ENCODE peak calls at places on chromosomes 4 and X, in seven cellular contexts. X is IMR-90, S is transverse colon, D is small intestine, U is stomach, A is neural progenitor cell, B is tibial artery. I is an unnamed sample.

GRCh38 chr4:38967260-38968095 is 64.7 kb downstream of the TMEM156 start:
- DNase-seq in X (peak; percentile 100), S (no peak), D (no peak), U (no peak), A (no peak), B (no peak), I (no peak)

GRCh38 chr4:122602277-122603142 is 18.4 kb downstream of the IL21 start:
- DNase-seq in X (peak; percentile 54), S (no peak), D (peak; percentile 21), U (no peak), A (peak; percentile 37), B (no peak), I (no peak)

GRCh38 chr4:32140636-32141035 is 1420.5 kb downstream of the PCDH7 start:
- DNase-seq in X (peak; percentile 47), S (no peak), D (no peak), U (no peak), A (no peak), B (no peak), I (no peak)

GRCh38 chrX:109399831-109400230 is 82.1 kb downstream of the GUCY2F start:
- DNase-seq in X (no peak), S (no peak), D (no peak), U (no peak), A (peak; percentile 86), B (no peak), I (no peak)

GRCh38 chrX:139044680-139045079 is 333.2 kb upstream of the FGF13 start:
- DNase-seq in X (no peak), S (no peak), D (no peak), U (no peak), A (no peak), B (no peak), I (no peak)

GRCh38 chrX:66012094-66012534 is 27.8 kb downstream of the VSIG4 start:
- DNase-seq in X (no peak), S (peak; percentile 23), D (peak; percentile 53), U (peak; percentile 31), A (no peak), B (no peak), I (peak; percentile 43)

GRCh38 chrX:130799393-130799792 is 103.6 kb downstream of the ENOX2 start:
- DNase-seq in X (peak; percentile 32), S (no peak), D (no peak), U (no peak), A (no peak), B (no peak), I (no peak)

GRCh38 chrX:135003876-135004623 is 13.3 kb downstream of the SMIM10 start:
- DNase-seq in X (peak; percentile 87), S (peak; percentile 92), D (peak; percentile 84), U (peak; percentile 92), A (peak; percentile 94), B (peak; percentile 89), I (peak; percentile 86)

GRCh38 chr4:110516106-110516922 is 40.4 kb downstream of the ENPEP start:
- DNase-seq in X (peak; percentile 51), S (peak; percentile 88), D (peak; percentile 91), U (peak; percentile 86), A (peak; percentile 73), B (peak; percentile 47), I (peak; percentile 80)

GRCh38 chrX:87679849-87680248 is 162.2 kb downstream of the KLHL4 start:
- DNase-seq in X (no peak), S (no peak), D (no peak), U (no peak), A (no peak), B (no peak), I (no peak)

GRCh38 chr4:119690871-119691270 is 62.3 kb upstream of the PDE5A start:
- DNase-seq in X (no peak), S (no peak), D (no peak), U (no peak), A (no peak), B (no peak), I (no peak)

GRCh38 chr4:105149771-105150170 is 3.1 kb downstream of the TET2 start:
- DNase-seq in X (no peak), S (no peak), D (peak; percentile 93), U (no peak), A (no peak), B (no peak), I (no peak)

GRCh38 chr4:108008721-108009120 is 19.0 kb downstream of the HADH start:
- DNase-seq in X (peak; percentile 81), S (no peak), D (no peak), U (no peak), A (no peak), B (no peak), I (no peak)

GRCh38 chrX:24148118-24148517 is 1.4 kb upstream of the ZFX start:
- DNase-seq in X (peak; percentile 11), S (no peak), D (no peak), U (no peak), A (no peak), B (no peak), I (no peak)

GRCh38 chr4:128846063-128846462 is 36.6 kb downstream of the JADE1 start:
- DNase-seq in X (no peak), S (no peak), D (no peak), U (peak; percentile 32), A (no peak), B (no peak), I (no peak)

GRCh38 chr4:87251104-87251503 is 30.7 kb upstream of the KLHL8 start:
- DNase-seq in X (no peak), S (peak; percentile 25), D (no peak), U (peak; percentile 48), A (peak; percentile 52), B (peak; percentile 29), I (no peak)

GRCh38 chr4:105277702-105278101 is 131.0 kb downstream of the TET2 start:
- DNase-seq in X (no peak), S (no peak), D (no peak), U (no peak), A (no peak), B (no peak), I (no peak)

GRCh38 chr4:2364654-2365053 is 53.8 kb downstream of the ZFYVE28 start:
- DNase-seq in X (no peak), S (peak; percentile 31), D (peak; percentile 20), U (peak; percentile 34), A (no peak), B (no peak), I (no peak)

GRCh38 chrX:15269618-15270521 is at the start of gene ASB9:
- DNase-seq in X (peak; percentile 34), S (peak; percentile 47), D (peak; percentile 40), U (peak; percentile 71), A (no peak), B (peak; percentile 20), I (peak; percentile 62)

GRCh38 chr4:1541449-1542225 is 135.4 kb upstream of the NKX1-1 start:
- DNase-seq in X (no peak), S (no peak), D (no peak), U (no peak), A (no peak), B (no peak), I (no peak)

DNA sequence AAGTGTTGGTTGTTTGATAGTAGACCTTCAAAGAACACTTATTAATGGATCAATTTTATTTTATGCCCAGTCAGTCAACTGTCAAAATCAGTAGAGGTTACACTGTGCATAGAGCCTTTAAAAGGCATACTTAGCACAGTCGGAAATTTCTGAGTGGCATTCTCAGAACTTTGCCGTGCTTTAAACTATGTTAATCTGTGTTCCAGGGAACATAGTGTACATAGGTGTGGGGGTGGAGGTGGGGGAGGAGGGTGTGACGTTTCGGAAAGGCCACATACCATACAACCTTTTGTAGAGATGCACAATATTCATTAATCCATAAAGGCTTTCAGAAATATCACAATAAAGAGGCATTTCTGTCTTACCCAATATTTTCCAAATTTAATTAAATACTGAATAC is 75.8 kb downstream of the RS1 start:
- DNase-seq in X (no peak), S (no peak), D (no peak), U (peak; percentile 44), A (no peak), B (no peak), I (peak; percentile 32)
- H3K27ac ChIP-seq in X (no peak overlapping the region), S (no peak overlapping the region), D (no peak overlapping the region), U (no peak overlapping the region), A (no peak overlapping the region), B (no peak overlapping the region), I (no peak overlapping the region)

DNA sequence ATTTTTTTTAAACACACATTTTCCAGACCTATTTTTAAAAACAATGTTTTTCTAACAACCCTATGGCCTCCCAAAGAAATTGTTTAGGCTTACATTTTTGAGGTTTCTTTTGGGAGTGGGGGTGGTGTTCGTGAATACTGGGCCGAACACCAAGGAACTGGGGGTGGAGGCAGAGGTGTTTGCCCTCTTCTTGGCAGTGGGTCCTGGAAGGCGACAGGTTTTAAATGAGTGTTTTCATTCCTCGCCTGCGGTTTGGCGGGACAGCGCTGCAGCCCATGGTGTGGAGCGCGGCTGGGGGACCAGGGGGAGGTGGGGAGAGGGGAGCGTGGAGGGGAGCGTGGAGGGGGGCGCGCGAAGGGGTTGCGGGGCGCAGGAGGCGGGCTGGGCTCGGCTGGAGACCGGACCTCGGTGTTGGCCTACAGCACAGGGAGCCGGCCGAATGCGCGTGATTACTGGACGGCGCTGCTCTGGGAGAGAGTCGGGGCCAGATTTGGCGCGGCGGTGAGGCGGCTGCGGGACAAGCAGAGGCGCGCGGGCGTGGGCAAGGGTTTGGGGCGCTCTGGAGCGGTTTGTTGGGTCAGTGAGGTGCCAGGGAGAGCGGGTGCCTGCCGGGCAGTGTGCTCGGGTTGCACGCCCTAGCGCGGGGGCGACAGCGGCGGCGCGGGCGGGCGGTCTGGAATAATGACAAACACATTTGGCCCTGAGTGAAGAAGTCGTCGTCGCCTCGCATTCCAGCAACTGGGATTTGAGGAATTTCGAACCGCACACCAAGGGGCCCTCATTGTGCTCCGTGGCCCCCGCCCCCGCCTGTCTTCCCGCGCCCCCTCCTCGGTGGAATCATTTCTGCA is 762 bp downstream of the PDGFRA start:
- DNase-seq in X (peak; percentile 69), S (no peak), D (no peak), U (no peak), A (peak; percentile 61), B (no peak), I (no peak)
- H3K4me3 ChIP-seq in X (peak overlapping the region; percentile 89), S (peak overlapping the region; percentile 41), D (peak overlapping the region; percentile 25), U (peak overlapping the region; percentile 66), A (peak overlapping the region; percentile 55), B (peak overlapping the region; percentile 58), I (peak overlapping the region; percentile 39)

GRCh38 chrX:35733879-35734278 is 64.3 kb upstream of the MAGEB16 start:
- DNase-seq in X (no peak), S (no peak), D (no peak), U (no peak), A (no peak), B (no peak), I (no peak)
- H3K4me1 ChIP-seq in X (no peaks in the 10 kb centered on the region), S (no peaks in the 10 kb centered on the region), D (no peaks in the 10 kb centered on the region), U (no peaks in the 10 kb centered on the region), A (no peaks in the 10 kb centered on the region), B (no peaks in the 10 kb centered on the region), I (no peaks in the 10 kb centered on the region)

DNA sequence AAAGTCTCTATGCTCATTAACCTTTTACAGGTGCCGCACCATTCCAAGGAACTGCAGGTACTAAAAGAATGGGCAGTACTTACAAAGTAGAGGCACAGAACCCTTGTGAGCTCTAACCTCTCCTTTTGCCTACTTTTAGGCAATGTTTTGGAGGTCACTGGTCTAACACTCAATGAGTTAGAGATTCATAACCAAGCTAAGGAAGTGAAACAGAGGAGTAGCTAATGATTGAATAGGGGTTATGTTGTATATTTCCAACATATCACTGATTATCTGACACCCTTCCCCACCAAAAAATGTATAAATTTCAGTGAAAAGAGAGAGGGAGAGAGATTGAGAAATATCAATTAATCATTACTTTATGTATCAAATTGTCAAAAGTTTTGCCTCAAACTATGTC is 269.3 kb downstream of the PCDH7 start:
- DNase-seq in X (no peak), S (no peak), D (no peak), U (no peak), A (no peak), B (no peak), I (no peak)
- H3K27ac ChIP-seq in X (no peak overlapping the region), S (no peak overlapping the region), D (no peak overlapping the region), U (no peak overlapping the region), A (no peak overlapping the region), B (no peak overlapping the region), I (no peak overlapping the region)